ENCODE peak calls at places on chromosomes 2 and 18, in ten cellular contexts. One of them, this sample, is unnamed.

GRCh38 chr2:210481601-210482124 is 5.1 kb upstream of the LANCL1 start:
- DNase-seq in mesenchymal stem cell: no peak
- DNase-seq in HepG2: no peak
- DNase-seq in kidney epithelial cell: no peak
- DNase-seq in sigmoid colon: no peak
- DNase-seq in activated T-cell treated with anti-CD3 and anti-CD28 coated beads, Interleukin-2, amount 50 U/mL, for 1 hour: no peak
- DNase-seq in cardiac muscle cell: no peak
- DNase-seq in substantia nigra: no peak
- DNase-seq in PC-9: peak
- DNase-seq in activated naive CD8-positive, alpha-beta T cell treated with anti-CD3 and anti-CD28 coated beads, Interleukin-2, amount 50 U/mL, for 24 hours: no peak
- DNase-seq in this sample: no peak

GRCh38 chr2:233449921-233450853 is 95.9 kb downstream of the DGKD start:
- DNase-seq in mesenchymal stem cell: no peak
- DNase-seq in HepG2: no peak
- DNase-seq in kidney epithelial cell: no peak
- DNase-seq in sigmoid colon: peak
- DNase-seq in activated T-cell treated with anti-CD3 and anti-CD28 coated beads, Interleukin-2, amount 50 U/mL, for 1 hour: no peak
- DNase-seq in cardiac muscle cell: no peak
- DNase-seq in substantia nigra: no peak
- DNase-seq in PC-9: no peak
- DNase-seq in activated naive CD8-positive, alpha-beta T cell treated with anti-CD3 and anti-CD28 coated beads, Interleukin-2, amount 50 U/mL, for 24 hours: no peak
- DNase-seq in this sample: no peak

GRCh38 chr18:7545734-7546133 is 21.4 kb upstream of the PTPRM start:
- DNase-seq in mesenchymal stem cell: peak
- DNase-seq in HepG2: no peak
- DNase-seq in kidney epithelial cell: no peak
- DNase-seq in sigmoid colon: no peak
- DNase-seq in activated T-cell treated with anti-CD3 and anti-CD28 coated beads, Interleukin-2, amount 50 U/mL, for 1 hour: no peak
- DNase-seq in cardiac muscle cell: no peak
- DNase-seq in substantia nigra: no peak
- DNase-seq in PC-9: no peak
- DNase-seq in activated naive CD8-positive, alpha-beta T cell treated with anti-CD3 and anti-CD28 coated beads, Interleukin-2, amount 50 U/mL, for 24 hours: no peak
- DNase-seq in this sample: no peak

GRCh38 chr2:240961878-240962277 is 36.5 kb upstream of the SNED1 start:
- DNase-seq in mesenchymal stem cell: peak
- DNase-seq in HepG2: no peak
- DNase-seq in kidney epithelial cell: no peak
- DNase-seq in sigmoid colon: no peak
- DNase-seq in activated T-cell treated with anti-CD3 and anti-CD28 coated beads, Interleukin-2, amount 50 U/mL, for 1 hour: no peak
- DNase-seq in cardiac muscle cell: no peak
- DNase-seq in substantia nigra: no peak
- DNase-seq in PC-9: no peak
- DNase-seq in activated naive CD8-positive, alpha-beta T cell treated with anti-CD3 and anti-CD28 coated beads, Interleukin-2, amount 50 U/mL, for 24 hours: no peak
- DNase-seq in this sample: no peak

GRCh38 chr18:3579701-3580100 is 129.7 kb downstream of the TGIF1 start:
- DNase-seq in mesenchymal stem cell: peak
- DNase-seq in HepG2: no peak
- DNase-seq in kidney epithelial cell: peak
- DNase-seq in sigmoid colon: no peak
- DNase-seq in activated T-cell treated with anti-CD3 and anti-CD28 coated beads, Interleukin-2, amount 50 U/mL, for 1 hour: no peak
- DNase-seq in cardiac muscle cell: no peak
- DNase-seq in substantia nigra: no peak
- DNase-seq in PC-9: no peak
- DNase-seq in activated naive CD8-positive, alpha-beta T cell treated with anti-CD3 and anti-CD28 coated beads, Interleukin-2, amount 50 U/mL, for 24 hours: no peak
- DNase-seq in this sample: no peak

GRCh38 chr2:3198119-3198518 is 179.5 kb downstream of the EIPR1 start:
- DNase-seq in mesenchymal stem cell: no peak
- DNase-seq in HepG2: peak
- DNase-seq in kidney epithelial cell: no peak
- DNase-seq in sigmoid colon: no peak
- DNase-seq in activated T-cell treated with anti-CD3 and anti-CD28 coated beads, Interleukin-2, amount 50 U/mL, for 1 hour: no peak
- DNase-seq in cardiac muscle cell: no peak
- DNase-seq in substantia nigra: no peak
- DNase-seq in PC-9: no peak
- DNase-seq in activated naive CD8-positive, alpha-beta T cell treated with anti-CD3 and anti-CD28 coated beads, Interleukin-2, amount 50 U/mL, for 24 hours: no peak
- DNase-seq in this sample: no peak

GRCh38 chr2:54482725-54483124 is 26.6 kb downstream of the SPTBN1 start:
- DNase-seq in mesenchymal stem cell: peak
- DNase-seq in HepG2: peak
- DNase-seq in kidney epithelial cell: no peak
- DNase-seq in sigmoid colon: peak
- DNase-seq in activated T-cell treated with anti-CD3 and anti-CD28 coated beads, Interleukin-2, amount 50 U/mL, for 1 hour: no peak
- DNase-seq in cardiac muscle cell: no peak
- DNase-seq in substantia nigra: no peak
- DNase-seq in PC-9: no peak
- DNase-seq in activated naive CD8-positive, alpha-beta T cell treated with anti-CD3 and anti-CD28 coated beads, Interleukin-2, amount 50 U/mL, for 24 hours: no peak
- DNase-seq in this sample: peak

GRCh38 chr2:188789951-188790350 is 184.2 kb upstream of the COL3A1 start:
- DNase-seq in mesenchymal stem cell: no peak
- DNase-seq in HepG2: no peak
- DNase-seq in kidney epithelial cell: no peak
- DNase-seq in sigmoid colon: no peak
- DNase-seq in activated T-cell treated with anti-CD3 and anti-CD28 coated beads, Interleukin-2, amount 50 U/mL, for 1 hour: no peak
- DNase-seq in cardiac muscle cell: no peak
- DNase-seq in substantia nigra: no peak
- DNase-seq in PC-9: no peak
- DNase-seq in activated naive CD8-positive, alpha-beta T cell treated with anti-CD3 and anti-CD28 coated beads, Interleukin-2, amount 50 U/mL, for 24 hours: no peak
- DNase-seq in this sample: no peak

GRCh38 chr2:64221935-64222334 is 77.7 kb upstream of the PELI1 start:
- DNase-seq in mesenchymal stem cell: no peak
- DNase-seq in HepG2: no peak
- DNase-seq in kidney epithelial cell: no peak
- DNase-seq in sigmoid colon: no peak
- DNase-seq in activated T-cell treated with anti-CD3 and anti-CD28 coated beads, Interleukin-2, amount 50 U/mL, for 1 hour: no peak
- DNase-seq in cardiac muscle cell: no peak
- DNase-seq in substantia nigra: no peak
- DNase-seq in PC-9: peak
- DNase-seq in activated naive CD8-positive, alpha-beta T cell treated with anti-CD3 and anti-CD28 coated beads, Interleukin-2, amount 50 U/mL, for 24 hours: no peak
- DNase-seq in this sample: no peak

GRCh38 chr2:105090091-105090490 is 52.2 kb downstream of the MRPS9 start:
- DNase-seq in mesenchymal stem cell: no peak
- DNase-seq in HepG2: no peak
- DNase-seq in kidney epithelial cell: no peak
- DNase-seq in sigmoid colon: no peak
- DNase-seq in activated T-cell treated with anti-CD3 and anti-CD28 coated beads, Interleukin-2, amount 50 U/mL, for 1 hour: no peak
- DNase-seq in cardiac muscle cell: no peak
- DNase-seq in substantia nigra: no peak
- DNase-seq in PC-9: no peak
- DNase-seq in activated naive CD8-positive, alpha-beta T cell treated with anti-CD3 and anti-CD28 coated beads, Interleukin-2, amount 50 U/mL, for 24 hours: no peak
- DNase-seq in this sample: no peak

GRCh38 chr2:45922577-45922988 is 271.1 kb downstream of the PRKCE start:
- DNase-seq in mesenchymal stem cell: no peak
- DNase-seq in HepG2: no peak
- DNase-seq in kidney epithelial cell: no peak
- DNase-seq in sigmoid colon: no peak
- DNase-seq in activated T-cell treated with anti-CD3 and anti-CD28 coated beads, Interleukin-2, amount 50 U/mL, for 1 hour: no peak
- DNase-seq in cardiac muscle cell: peak
- DNase-seq in substantia nigra: no peak
- DNase-seq in PC-9: peak
- DNase-seq in activated naive CD8-positive, alpha-beta T cell treated with anti-CD3 and anti-CD28 coated beads, Interleukin-2, amount 50 U/mL, for 24 hours: no peak
- DNase-seq in this sample: no peak

GRCh38 chr2:174979996-174980395 is 25.2 kb downstream of the CHN1 start:
- DNase-seq in mesenchymal stem cell: no peak
- DNase-seq in HepG2: no peak
- DNase-seq in kidney epithelial cell: no peak
- DNase-seq in sigmoid colon: no peak
- DNase-seq in activated T-cell treated with anti-CD3 and anti-CD28 coated beads, Interleukin-2, amount 50 U/mL, for 1 hour: no peak
- DNase-seq in cardiac muscle cell: no peak
- DNase-seq in substantia nigra: no peak
- DNase-seq in PC-9: no peak
- DNase-seq in activated naive CD8-positive, alpha-beta T cell treated with anti-CD3 and anti-CD28 coated beads, Interleukin-2, amount 50 U/mL, for 24 hours: no peak
- DNase-seq in this sample: no peak

GRCh38 chr2:238747114-238747513 is 100.8 kb upstream of the TWIST2 start:
- DNase-seq in mesenchymal stem cell: no peak
- DNase-seq in HepG2: no peak
- DNase-seq in kidney epithelial cell: no peak
- DNase-seq in sigmoid colon: no peak
- DNase-seq in activated T-cell treated with anti-CD3 and anti-CD28 coated beads, Interleukin-2, amount 50 U/mL, for 1 hour: no peak
- DNase-seq in cardiac muscle cell: no peak
- DNase-seq in substantia nigra: no peak
- DNase-seq in PC-9: no peak
- DNase-seq in activated naive CD8-positive, alpha-beta T cell treated with anti-CD3 and anti-CD28 coated beads, Interleukin-2, amount 50 U/mL, for 24 hours: no peak
- DNase-seq in this sample: no peak

GRCh38 chr18:3605562-3606443 is 155.8 kb downstream of the TGIF1 start:
- DNase-seq in mesenchymal stem cell: peak
- DNase-seq in HepG2: no peak
- DNase-seq in kidney epithelial cell: no peak
- DNase-seq in sigmoid colon: peak
- DNase-seq in activated T-cell treated with anti-CD3 and anti-CD28 coated beads, Interleukin-2, amount 50 U/mL, for 1 hour: peak
- DNase-seq in cardiac muscle cell: no peak
- DNase-seq in substantia nigra: no peak
- DNase-seq in PC-9: peak
- DNase-seq in activated naive CD8-positive, alpha-beta T cell treated with anti-CD3 and anti-CD28 coated beads, Interleukin-2, amount 50 U/mL, for 24 hours: no peak
- DNase-seq in this sample: no peak

This sample was measured in AG09319.